ENCODE peak calls at places on chromosomes 16 and 17, in seven cellular contexts. M, S, Q, G, U, A and R are unnamed samples.

GRCh38 chr17:40121886-40122465 is at the start of gene MSL1:
- DNase-seq in Q (peak), M (peak), U (peak), S (peak), G (peak), A (peak), R (no peak)

GRCh38 chr17:10216213-10216982 is 18.0 kb upstream of the GAS7 start:
- DNase-seq in A (no peak), Q (peak), G (peak), U (no peak), M (no peak), S (no peak), R (no peak)

GRCh38 chr17:48492401-48493298 is 38.2 kb downstream of the HOXB1 start:
- DNase-seq in U (peak), A (peak), S (peak), Q (peak), G (peak), M (peak), R (no peak)

GRCh38 chr17:65455972-65456343 is 105.5 kb downstream of the AXIN2 start:
- DNase-seq in A (no peak), M (no peak), G (no peak), Q (peak), S (peak), U (no peak), R (no peak)

GRCh38 chr16:2013527-2013926 is 3.9 kb upstream of the ZNF598 start:
- DNase-seq in U (no peak), G (no peak), M (no peak), S (no peak), Q (no peak), A (no peak), R (no peak)

GRCh38 chr16:75307506-75307905 is 56.1 kb upstream of the BCAR1 start:
- DNase-seq in U (no peak), Q (no peak), M (no peak), G (no peak), S (no peak), A (no peak), R (no peak)

GRCh38 chr17:42675984-42676423 is 790 bp downstream of the PLEKHH3 start:
- DNase-seq in Q (no peak), A (peak), S (peak), G (peak), U (no peak), M (peak), R (no peak)

GRCh38 chr17:49793309-49793708 is 4.8 kb downstream of the KAT7 start:
- DNase-seq in M (no peak), Q (no peak), S (no peak), U (no peak), A (no peak), G (no peak), R (no peak)

GRCh38 chr17:16189791-16190348 is 25.5 kb downstream of the NCOR1 start:
- DNase-seq in U (no peak), S (no peak), M (no peak), G (no peak), A (no peak), Q (no peak), R (no peak)

GRCh38 chr17:63425478-63425877 is 20.6 kb downstream of the CYB561 start:
- DNase-seq in A (peak), M (no peak), U (peak), S (peak), G (peak), Q (peak), R (no peak)

GRCh38 chr16:85528528-85529387 is 84.4 kb upstream of the GSE1 start:
- DNase-seq in S (peak), A (no peak), M (no peak), Q (no peak), G (no peak), U (peak), R (no peak)

DNA sequence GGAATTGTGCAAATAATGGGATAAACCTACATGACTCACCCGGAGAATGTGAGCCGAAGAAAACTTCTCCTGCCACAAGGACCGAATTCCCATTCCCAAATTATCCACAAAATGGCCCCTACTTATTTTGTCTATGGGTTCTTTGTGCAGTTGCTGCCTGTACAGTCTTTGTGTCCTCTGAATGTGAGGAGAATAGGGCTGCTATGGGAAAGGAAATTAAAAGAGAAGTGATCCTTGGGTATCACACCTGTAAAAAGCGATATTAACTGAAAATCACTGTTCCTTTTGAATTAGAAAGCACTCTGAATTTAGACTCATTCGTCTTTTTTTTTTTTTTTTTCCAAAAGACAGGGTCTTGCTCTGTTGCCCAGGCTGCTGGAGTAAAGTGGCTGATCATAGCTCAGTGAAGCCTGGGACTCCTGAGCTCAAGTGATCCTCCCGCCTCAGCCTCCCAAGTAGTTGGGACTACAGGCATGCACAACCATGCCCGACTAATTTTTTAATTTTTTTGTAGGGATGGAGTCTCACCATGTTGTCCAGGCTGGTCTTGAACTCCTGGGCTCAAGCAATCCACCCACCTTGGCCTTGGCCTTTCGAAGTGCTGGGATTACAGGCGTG is 45.4 kb downstream of the CHD9 start:
- DNase-seq in U (no peak), M (no peak), A (no peak), S (no peak), Q (no peak), G (no peak), R (no peak)
- H3K4me3 ChIP-seq in U (peak), M (peak), A (peak), S (peak), Q (peak), G (no peak), R (peak)

GRCh38 chr17:1490643-1491405 is 1.7 kb downstream of the MYO1C start:
- DNase-seq in A (peak), Q (peak), U (peak), G (peak), M (peak), S (peak), R (no peak)

GRCh38 chr17:1486802-1487695 is 5.4 kb downstream of the MYO1C start:
- DNase-seq in U (peak), M (peak), A (peak), G (peak), S (peak), Q (peak), R (no peak)

GRCh38 chr17:1491406-1492248 is 859 bp downstream of the MYO1C start:
- DNase-seq in G (peak), A (peak), S (peak), U (peak), Q (peak), M (peak), R (no peak)

GRCh38 chr17:1487939-1488825 is 4.3 kb downstream of the MYO1C start:
- DNase-seq in S (peak), Q (peak), U (peak), A (peak), M (peak), G (peak), R (no peak)

DNA sequence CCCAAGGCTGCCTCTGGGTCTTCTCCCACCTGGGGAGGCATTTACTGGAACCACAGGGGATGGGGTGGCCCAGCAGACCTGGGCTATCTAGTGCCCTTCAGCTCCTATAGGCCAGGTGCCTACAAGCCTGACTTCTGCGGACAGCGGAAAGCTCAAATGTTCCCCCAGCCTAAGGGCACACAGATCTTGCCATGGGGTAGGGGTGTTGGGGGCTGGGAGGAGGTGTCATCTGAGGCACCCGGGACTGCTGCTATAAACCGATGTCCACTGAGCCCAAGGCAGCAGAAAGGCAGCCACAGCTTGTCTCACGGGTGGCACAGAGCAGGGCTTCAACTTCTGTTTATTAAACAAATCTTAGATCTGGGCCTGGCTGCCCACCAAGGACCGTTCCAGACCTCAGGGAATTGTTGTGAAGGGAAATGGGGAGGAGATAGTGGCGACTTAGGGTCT is 3.6 kb downstream of the MYO1C start:
- DNase-seq in S (no peak), U (no peak), A (no peak), G (peak), Q (no peak), M (no peak), R (no peak)
- H3K27ac ChIP-seq in S (peak), U (peak), A (peak), G (peak), Q (no peak), M (peak), R (peak)

DNA sequence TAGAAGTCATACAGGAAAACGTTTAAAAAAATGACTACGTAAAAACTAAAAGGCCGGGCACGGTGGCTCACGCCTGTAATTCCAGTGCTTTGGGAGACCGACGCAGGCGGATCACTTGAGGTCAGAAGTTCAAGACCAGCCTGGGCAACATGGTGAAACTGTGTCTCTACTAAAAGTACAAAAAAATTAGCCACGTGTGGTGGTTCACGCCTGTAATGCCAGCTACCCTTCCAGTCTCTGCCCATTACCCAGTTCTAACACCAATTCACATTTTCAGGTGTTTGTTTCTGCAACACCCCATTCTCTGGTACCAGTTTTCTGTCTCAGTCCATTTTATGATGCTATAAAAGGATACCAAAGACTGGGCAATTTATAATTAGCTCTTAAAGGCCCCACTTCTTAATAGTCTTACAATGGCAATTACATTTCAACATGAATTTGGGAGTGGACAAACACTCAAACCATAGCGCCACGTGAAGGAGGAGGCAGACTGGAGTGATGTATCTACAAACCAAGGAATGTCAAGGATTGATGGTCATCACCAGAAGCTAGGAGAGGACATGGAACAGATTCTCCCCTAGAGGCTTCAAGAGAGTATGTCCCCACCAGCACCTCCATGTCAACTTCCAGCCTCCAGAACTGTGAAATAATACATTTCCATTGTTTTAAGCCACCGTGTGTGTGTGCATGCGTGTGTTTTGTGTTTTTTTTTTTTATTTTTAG is 791 bp upstream of the C17orf75 start:
- DNase-seq in S (no peak), A (no peak), M (no peak), U (no peak), G (no peak), Q (no peak), R (no peak)
- H3K4me3 ChIP-seq in S (peak), A (peak), M (peak), U (peak), G (no peak), Q (peak), R (peak)

DNA sequence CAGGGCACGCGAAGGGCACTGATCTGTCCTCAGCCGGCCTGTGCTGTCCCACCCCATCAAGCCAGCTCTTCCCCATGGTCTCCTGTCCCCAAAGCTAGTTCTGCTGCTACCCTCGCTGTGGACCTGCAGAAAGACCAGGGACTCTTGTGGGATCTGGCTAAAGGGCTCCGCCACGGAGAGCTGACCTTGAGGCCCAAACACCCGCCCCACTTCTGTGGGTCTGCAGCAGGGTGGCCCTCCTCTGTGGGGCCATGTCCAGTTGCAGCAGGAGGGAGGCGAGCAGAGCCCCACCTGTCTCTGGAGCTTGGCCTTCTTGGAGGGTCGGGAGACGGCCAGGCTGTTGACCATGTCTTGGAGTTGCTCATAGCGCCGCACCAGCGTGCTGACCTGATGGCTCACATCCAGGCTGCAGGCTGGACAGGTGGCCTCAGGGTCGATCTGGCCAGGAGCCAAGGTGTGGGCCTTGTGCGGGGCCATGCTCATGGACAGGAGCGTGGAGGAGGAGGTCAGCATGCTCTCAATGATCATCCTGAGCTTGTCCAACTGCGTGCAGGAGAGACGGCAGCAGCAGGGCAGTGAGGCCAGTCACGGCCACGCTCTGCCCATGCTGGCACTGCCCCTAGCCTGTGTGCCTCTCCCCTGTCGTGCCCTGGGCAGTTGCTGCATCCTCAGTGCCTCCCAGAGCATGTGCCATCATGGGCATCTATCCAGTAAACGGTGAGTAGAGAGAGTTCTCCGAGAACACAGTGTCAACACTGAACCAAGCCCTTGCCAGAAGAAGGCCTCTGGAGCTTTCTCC is 16.6 kb downstream of the UBALD2 start:
- DNase-seq in G (no peak), A (no peak), U (no peak), S (no peak), M (no peak), Q (no peak), R (no peak)
- H3K27ac ChIP-seq in G (no peak), A (no peak), U (no peak), S (no peak), M (no peak), Q (no peak), R (no peak)